ENCODE peak calls at places on chromosome 14, in nine cellular contexts. F, U, J, I, A, P, W, N and K are unnamed samples.

GRCh38 chr14:94051115-94051514 is 25.0 kb downstream of the OTUB2 start:
- DNase-seq in A (no peak), F (peak), I (no peak), W (no peak), N (peak), J (peak), P (no peak), U (no peak), K (peak)

GRCh38 chr14:105058521-105059034 is 6.7 kb downstream of the GPR132 start:
- DNase-seq in F (no peak), I (no peak), W (no peak), P (no peak), U (no peak), N (no peak), J (no peak), A (no peak), K (no peak)

GRCh38 chr14:32259368-32260013 is 56.4 kb upstream of the RNU6-8 start:
- DNase-seq in I (no peak), J (peak), P (peak), F (peak), N (peak), W (peak), U (no peak), A (peak), K (peak)

GRCh38 chr14:50932592-50933500 is 11.4 kb downstream of the PYGL start:
- DNase-seq in U (no peak), W (no peak), F (no peak), P (no peak), I (no peak), N (peak), A (no peak), J (no peak), K (no peak)

GRCh38 chr14:61561657-61562276 is 133.5 kb upstream of the HIF1A start:
- DNase-seq in J (peak), P (peak), A (peak), W (peak), U (no peak), N (peak), I (no peak), F (peak), K (peak)

GRCh38 chr14:63857467-63858030 is 4.7 kb downstream of the SYNE2 start:
- DNase-seq in A (no peak), J (no peak), F (no peak), N (peak), W (peak), U (no peak), I (peak), P (no peak), K (no peak)

GRCh38 chr14:101875726-101876268 is 88.6 kb upstream of the DYNC1H1 start:
- DNase-seq in I (no peak), P (no peak), U (no peak), N (no peak), A (no peak), W (no peak), F (no peak), J (no peak), K (no peak)

GRCh38 chr14:60116181-60116580 is 24.5 kb downstream of the PCNX4 start:
- DNase-seq in U (no peak), N (peak), A (peak), J (no peak), F (no peak), I (no peak), W (no peak), P (no peak), K (no peak)

GRCh38 chr14:69996197-69996596 is 117.0 kb downstream of the SMOC1 start:
- DNase-seq in P (no peak), N (no peak), J (no peak), F (peak), W (no peak), U (no peak), I (no peak), A (peak), K (no peak)

GRCh38 chr14:72523397-72524157 is 370.3 kb downstream of the DPF3 start:
- DNase-seq in P (no peak), U (no peak), F (no peak), N (no peak), W (no peak), A (no peak), I (no peak), J (no peak), K (no peak)

GRCh38 chr14:67260965-67261364 is 19.7 kb downstream of the PALS1 start:
- DNase-seq in A (no peak), F (no peak), I (no peak), P (no peak), N (no peak), W (no peak), U (no peak), J (no peak), K (no peak)

GRCh38 chr14:104942586-104942985 is 17.9 kb downstream of the PLD4 start:
- DNase-seq in F (no peak), N (no peak), A (no peak), W (no peak), I (no peak), U (no peak), J (no peak), P (no peak), K (no peak)

GRCh38 chr14:81953419-81953818 is 419.8 kb upstream of the SEL1L start:
- DNase-seq in F (no peak), P (no peak), I (no peak), N (no peak), A (no peak), W (no peak), J (no peak), U (no peak), K (no peak)

GRCh38 chr14:85402546-85403162 is 127.3 kb upstream of the FLRT2 start:
- DNase-seq in U (no peak), A (no peak), P (no peak), J (no peak), W (peak), N (no peak), I (no peak), F (no peak), K (no peak)

GRCh38 chr14:67426983-67427601 is 15.1 kb upstream of the PLEK2 start:
- DNase-seq in P (peak), F (peak), N (peak), U (peak), J (peak), I (peak), W (peak), A (peak), K (peak)

GRCh38 chr14:96062010-96062409 is 22.8 kb downstream of the C14orf132 start:
- DNase-seq in P (no peak), W (no peak), J (no peak), A (no peak), I (no peak), U (no peak), N (no peak), F (no peak), K (no peak)

GRCh38 chr14:101101456-101102056 is 198.0 kb upstream of the RTL1 start:
- DNase-seq in P (peak), W (no peak), I (no peak), J (no peak), A (peak), F (peak), N (peak), U (no peak), K (no peak)

GRCh38 chr14:99718811-99719192 is 34.7 kb downstream of the CYP46A1 start:
- DNase-seq in N (no peak), A (no peak), W (no peak), U (no peak), F (no peak), P (no peak), J (no peak), I (no peak), K (no peak)

GRCh38 chr14:104799657-104800599 is 973 bp upstream of the ZBTB42 start:
- DNase-seq in F (no peak), P (peak), J (peak), W (no peak), N (peak), I (peak), U (peak), A (peak), K (peak)

GRCh38 chr14:36243183-36243582 is 66.7 kb upstream of the PTCSC3 start:
- DNase-seq in P (no peak), J (no peak), U (no peak), N (no peak), F (no peak), W (no peak), A (no peak), I (no peak), K (no peak)

GRCh38 chr14:49989980-49990379 is 97.1 kb downstream of the ARF6 start:
- DNase-seq in J (no peak), I (no peak), U (no peak), P (no peak), W (no peak), A (no peak), F (no peak), N (no peak), K (no peak)

GRCh38 chr14:79395061-79395460 is 816.2 kb downstream of the DIO2 start:
- DNase-seq in U (no peak), N (peak), J (no peak), P (no peak), A (no peak), W (no peak), F (no peak), I (no peak), K (peak)

GRCh38 chr14:102977475-102977874 is 55.0 kb downstream of the AMN start:
- DNase-seq in W (no peak), J (no peak), N (no peak), U (no peak), I (no peak), F (no peak), P (no peak), A (no peak), K (no peak)

GRCh38 chr14:25042362-25043299 is 7.3 kb downstream of the STXBP6 start:
- DNase-seq in I (no peak), A (no peak), N (peak), W (peak), F (peak), P (peak), U (no peak), J (no peak), K (peak)

GRCh38 chr14:34081576-34082136 is 130.8 kb upstream of the EGLN3 start:
- DNase-seq in F (peak), J (no peak), A (peak), P (peak), N (peak), I (no peak), W (peak), U (no peak), K (peak)

GRCh38 chr14:59346796-59347510 is 118.2 kb downstream of the GPR135 start:
- DNase-seq in I (no peak), N (no peak), U (no peak), J (no peak), W (no peak), A (no peak), P (no peak), F (no peak), K (no peak)

GRCh38 chr14:75197338-75197737 is 20.9 kb upstream of the TMED10 start:
- DNase-seq in I (no peak), F (no peak), N (no peak), W (no peak), J (no peak), A (no peak), P (no peak), U (no peak), K (no peak)